ENCODE peak calls at places on chromosome 19, in nine cellular contexts. One of them, this sample, is unnamed.

GRCh38 chr19:49442793-49443365 is 1.6 kb upstream of the SLC17A7 start:
- DNase-seq in endothelial cell: peak
- DNase-seq in glutamatergic neuron: peak
- DNase-seq in left lung: peak
- DNase-seq in fibroblast of villous mesenchyme: peak
- DNase-seq in fibroblast of lung: peak
- DNase-seq in Calu3: peak
- DNase-seq in Peyer's patch: peak
- DNase-seq in tibial artery: peak
- DNase-seq in this sample: peak

GRCh38 chr19:47226426-47227346 is 4.3 kb downstream of the BBC3 start:
- DNase-seq in endothelial cell: peak
- DNase-seq in glutamatergic neuron: peak
- DNase-seq in left lung: peak
- DNase-seq in fibroblast of villous mesenchyme: peak
- DNase-seq in fibroblast of lung: peak
- DNase-seq in Calu3: peak
- DNase-seq in Peyer's patch: peak
- DNase-seq in tibial artery: peak
- DNase-seq in this sample: no peak

GRCh38 chr19:3360494-3361383 is 5.6 kb upstream of the NFIC start:
- DNase-seq in endothelial cell: no peak
- DNase-seq in glutamatergic neuron: peak
- DNase-seq in left lung: peak
- DNase-seq in fibroblast of villous mesenchyme: peak
- DNase-seq in fibroblast of lung: peak
- DNase-seq in Calu3: no peak
- DNase-seq in Peyer's patch: peak
- DNase-seq in tibial artery: peak
- DNase-seq in this sample: no peak

GRCh38 chr19:6952956-6953355 is 65.6 kb downstream of the ADGRE1 start:
- DNase-seq in endothelial cell: no peak
- DNase-seq in glutamatergic neuron: no peak
- DNase-seq in left lung: no peak
- DNase-seq in fibroblast of villous mesenchyme: no peak
- DNase-seq in fibroblast of lung: no peak
- DNase-seq in Calu3: no peak
- DNase-seq in Peyer's patch: no peak
- DNase-seq in tibial artery: no peak
- DNase-seq in this sample: no peak

GRCh38 chr19:9720541-9720940 is 45.6 kb upstream of the ZNF562 start:
- DNase-seq in endothelial cell: no peak
- DNase-seq in glutamatergic neuron: peak
- DNase-seq in left lung: no peak
- DNase-seq in fibroblast of villous mesenchyme: no peak
- DNase-seq in fibroblast of lung: no peak
- DNase-seq in Calu3: no peak
- DNase-seq in Peyer's patch: no peak
- DNase-seq in tibial artery: no peak
- DNase-seq in this sample: no peak

GRCh38 chr19:40278361-40279045 is 6.6 kb downstream of the AKT2 start:
- DNase-seq in endothelial cell: no peak
- DNase-seq in glutamatergic neuron: no peak
- DNase-seq in left lung: no peak
- DNase-seq in fibroblast of villous mesenchyme: no peak
- DNase-seq in fibroblast of lung: no peak
- DNase-seq in Calu3: no peak
- DNase-seq in Peyer's patch: no peak
- DNase-seq in tibial artery: no peak
- DNase-seq in this sample: no peak

GRCh38 chr19:13055213-13056051 is 47.2 kb downstream of the LYL1 start:
- DNase-seq in endothelial cell: no peak
- DNase-seq in glutamatergic neuron: peak
- DNase-seq in left lung: peak
- DNase-seq in fibroblast of villous mesenchyme: peak
- DNase-seq in fibroblast of lung: peak
- DNase-seq in Calu3: peak
- DNase-seq in Peyer's patch: no peak
- DNase-seq in tibial artery: peak
- DNase-seq in this sample: no peak

GRCh38 chr19:55526216-55527196 is 10.4 kb downstream of the SBK2 start:
- DNase-seq in endothelial cell: no peak
- DNase-seq in glutamatergic neuron: no peak
- DNase-seq in left lung: peak
- DNase-seq in fibroblast of villous mesenchyme: peak
- DNase-seq in fibroblast of lung: peak
- DNase-seq in Calu3: peak
- DNase-seq in Peyer's patch: peak
- DNase-seq in tibial artery: no peak
- DNase-seq in this sample: no peak

GRCh38 chr19:24101459-24102122 is 14.6 kb downstream of the ZNF254 start:
- DNase-seq in endothelial cell: no peak
- DNase-seq in glutamatergic neuron: no peak
- DNase-seq in left lung: no peak
- DNase-seq in fibroblast of villous mesenchyme: no peak
- DNase-seq in fibroblast of lung: peak
- DNase-seq in Calu3: no peak
- DNase-seq in Peyer's patch: no peak
- DNase-seq in tibial artery: no peak
- DNase-seq in this sample: no peak

GRCh38 chr19:15379996-15380647 is 535 bp upstream of the AKAP8 start:
- DNase-seq in endothelial cell: peak
- DNase-seq in glutamatergic neuron: peak
- DNase-seq in left lung: peak
- DNase-seq in fibroblast of villous mesenchyme: peak
- DNase-seq in fibroblast of lung: peak
- DNase-seq in Calu3: peak
- DNase-seq in Peyer's patch: peak
- DNase-seq in tibial artery: peak
- DNase-seq in this sample: peak

GRCh38 chr19:33502521-33502920 is 19.1 kb downstream of the PEPD start:
- DNase-seq in endothelial cell: no peak
- DNase-seq in glutamatergic neuron: no peak
- DNase-seq in left lung: no peak
- DNase-seq in fibroblast of villous mesenchyme: no peak
- DNase-seq in fibroblast of lung: no peak
- DNase-seq in Calu3: no peak
- DNase-seq in Peyer's patch: no peak
- DNase-seq in tibial artery: no peak
- DNase-seq in this sample: no peak

GRCh38 chr19:56087647-56088346 is 33.3 kb downstream of the ZNF787 start:
- DNase-seq in endothelial cell: no peak
- DNase-seq in glutamatergic neuron: no peak
- DNase-seq in left lung: no peak
- DNase-seq in fibroblast of villous mesenchyme: no peak
- DNase-seq in fibroblast of lung: no peak
- DNase-seq in Calu3: no peak
- DNase-seq in Peyer's patch: no peak
- DNase-seq in tibial artery: no peak
- DNase-seq in this sample: no peak

GRCh38 chr19:2933490-2933910 is 11.3 kb downstream of the ZNF77 start:
- DNase-seq in endothelial cell: no peak
- DNase-seq in glutamatergic neuron: no peak
- DNase-seq in left lung: no peak
- DNase-seq in fibroblast of villous mesenchyme: no peak
- DNase-seq in fibroblast of lung: no peak
- DNase-seq in Calu3: no peak
- DNase-seq in Peyer's patch: no peak
- DNase-seq in tibial artery: no peak
- DNase-seq in this sample: no peak

GRCh38 chr19:51688665-51689571 is 4.2 kb upstream of the SPACA6 start:
- DNase-seq in endothelial cell: peak
- DNase-seq in glutamatergic neuron: peak
- DNase-seq in left lung: peak
- DNase-seq in fibroblast of villous mesenchyme: peak
- DNase-seq in fibroblast of lung: peak
- DNase-seq in Calu3: peak
- DNase-seq in Peyer's patch: peak
- DNase-seq in tibial artery: peak
- DNase-seq in this sample: peak

GRCh38 chr19:19696386-19696785 is 27.7 kb downstream of the ZNF101 start:
- DNase-seq in endothelial cell: no peak
- DNase-seq in glutamatergic neuron: no peak
- DNase-seq in left lung: no peak
- DNase-seq in fibroblast of villous mesenchyme: no peak
- DNase-seq in fibroblast of lung: no peak
- DNase-seq in Calu3: no peak
- DNase-seq in Peyer's patch: no peak
- DNase-seq in tibial artery: no peak
- DNase-seq in this sample: no peak
- TF ChIP-seq CTCF in endothelial cell: no peak
- TF ChIP-seq CTCF in glutamatergic neuron: no peak
- TF ChIP-seq CTCF in left lung: no peak
- TF ChIP-seq CTCF in fibroblast of villous mesenchyme: no peak
- TF ChIP-seq CTCF in fibroblast of lung: no peak
- TF ChIP-seq CTCF in Calu3: no peak
- TF ChIP-seq CTCF in Peyer's patch: no peak
- TF ChIP-seq CTCF in tibial artery: no peak
- TF ChIP-seq CTCF in this sample: no peak

DNA sequence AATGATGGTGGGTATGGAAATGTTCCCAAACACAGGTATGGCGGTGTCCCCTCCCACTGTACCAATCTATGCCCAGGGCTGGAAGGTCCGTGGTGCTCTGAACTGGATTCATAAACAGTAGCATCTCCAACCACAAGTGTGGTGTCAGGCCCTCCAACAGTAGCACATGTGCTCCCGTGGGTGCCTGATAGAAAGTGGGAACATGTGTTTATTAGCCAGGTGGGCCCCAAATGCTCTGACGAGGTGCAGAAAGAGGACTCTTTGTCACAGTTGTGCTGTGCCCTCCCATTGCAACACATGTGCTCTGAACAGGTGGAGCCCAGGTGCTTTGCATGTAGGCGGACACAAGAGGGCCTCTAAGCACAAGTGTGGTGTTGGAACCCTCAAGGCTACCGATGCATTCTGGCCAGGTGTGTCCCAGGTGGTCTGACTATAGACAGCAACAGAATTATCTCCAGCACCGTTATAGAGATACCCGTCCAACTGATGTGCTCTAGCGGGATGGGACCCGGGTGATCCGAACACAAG is 75.4 kb upstream of the ZNF30 start:
- DNase-seq in endothelial cell: no peak
- DNase-seq in glutamatergic neuron: no peak
- DNase-seq in left lung: no peak
- DNase-seq in fibroblast of villous mesenchyme: no peak
- DNase-seq in fibroblast of lung: no peak
- DNase-seq in Calu3: peak
- DNase-seq in Peyer's patch: no peak
- DNase-seq in tibial artery: no peak
- DNase-seq in this sample: no peak
- TF ChIP-seq CTCF in endothelial cell: no peak
- TF ChIP-seq CTCF in glutamatergic neuron: no peak
- TF ChIP-seq CTCF in left lung: no peak
- TF ChIP-seq CTCF in fibroblast of villous mesenchyme: no peak
- TF ChIP-seq CTCF in fibroblast of lung: no peak
- TF ChIP-seq CTCF in Calu3: no peak
- TF ChIP-seq CTCF in Peyer's patch: no peak
- TF ChIP-seq CTCF in tibial artery: no peak
- TF ChIP-seq CTCF in this sample: no peak

DNA sequence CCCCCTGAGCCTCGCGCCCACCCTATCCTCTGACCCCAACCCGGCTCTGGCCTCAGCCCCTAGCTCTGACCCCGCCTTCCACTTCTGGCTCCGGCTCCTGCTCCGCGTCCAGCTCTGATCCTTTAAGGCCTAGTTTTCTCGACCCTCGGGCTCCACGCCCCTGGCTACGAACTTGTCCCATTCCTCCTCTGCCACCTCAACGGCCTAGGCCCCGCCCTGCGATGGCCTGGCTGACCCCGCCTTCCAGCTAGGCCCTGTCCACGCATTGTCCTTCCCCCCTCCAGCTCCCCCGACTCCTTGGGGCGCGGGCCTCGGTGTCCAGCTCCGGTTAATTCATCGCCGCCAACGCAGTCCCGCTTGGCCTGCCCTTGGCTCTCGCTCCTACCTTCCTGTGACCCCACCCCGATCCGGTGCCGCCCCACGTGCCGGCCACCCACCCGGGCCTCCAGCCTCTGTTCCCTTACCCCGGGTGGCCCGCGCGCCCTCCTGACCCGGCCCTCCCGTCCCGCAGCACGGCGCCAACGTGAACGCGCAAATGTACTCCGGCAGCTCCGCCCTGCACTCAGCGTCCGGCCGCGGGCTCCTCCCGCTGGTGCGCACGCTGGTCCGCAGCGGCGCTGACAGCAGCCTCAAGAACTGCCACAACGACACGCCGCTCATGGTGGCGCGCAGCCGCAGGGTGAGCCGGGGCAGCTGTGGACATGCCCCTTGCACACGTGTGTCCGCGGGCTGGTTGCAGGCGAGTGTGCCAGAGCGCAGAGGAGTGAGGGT is 9.4 kb downstream of the BCL3 start:
- DNase-seq in endothelial cell: peak
- DNase-seq in glutamatergic neuron: peak
- DNase-seq in left lung: peak
- DNase-seq in fibroblast of villous mesenchyme: peak
- DNase-seq in fibroblast of lung: peak
- DNase-seq in Calu3: no peak
- DNase-seq in Peyer's patch: no peak
- DNase-seq in tibial artery: peak
- DNase-seq in this sample: peak
- TF ChIP-seq CTCF in endothelial cell: no peak
- TF ChIP-seq CTCF in glutamatergic neuron: no peak
- TF ChIP-seq CTCF in left lung: no peak
- TF ChIP-seq CTCF in fibroblast of villous mesenchyme: no peak
- TF ChIP-seq CTCF in fibroblast of lung: no peak
- TF ChIP-seq CTCF in Calu3: no peak
- TF ChIP-seq CTCF in Peyer's patch: no peak
- TF ChIP-seq CTCF in tibial artery: no peak
- TF ChIP-seq CTCF in this sample: no peak

GRCh38 chr19:48329167-48329891 is 4.0 kb downstream of the EMP3 start:
- DNase-seq in endothelial cell: no peak
- DNase-seq in glutamatergic neuron: no peak
- DNase-seq in left lung: no peak
- DNase-seq in fibroblast of villous mesenchyme: peak
- DNase-seq in fibroblast of lung: peak
- DNase-seq in Calu3: peak
- DNase-seq in Peyer's patch: no peak
- DNase-seq in tibial artery: no peak
- DNase-seq in this sample: no peak

GRCh38 chr19:48332662-48333466 is 7.5 kb downstream of the EMP3 start:
- DNase-seq in endothelial cell: peak
- DNase-seq in glutamatergic neuron: peak
- DNase-seq in left lung: peak
- DNase-seq in fibroblast of villous mesenchyme: peak
- DNase-seq in fibroblast of lung: peak
- DNase-seq in Calu3: peak
- DNase-seq in Peyer's patch: peak
- DNase-seq in tibial artery: peak
- DNase-seq in this sample: peak

GRCh38 chr19:48332351-48332661 is 7.0 kb downstream of the EMP3 start:
- DNase-seq in endothelial cell: no peak
- DNase-seq in glutamatergic neuron: no peak
- DNase-seq in left lung: no peak
- DNase-seq in fibroblast of villous mesenchyme: no peak
- DNase-seq in fibroblast of lung: no peak
- DNase-seq in Calu3: no peak
- DNase-seq in Peyer's patch: no peak
- DNase-seq in tibial artery: no peak
- DNase-seq in this sample: no peak

GRCh38 chr19:48333467-48334384 is 8.4 kb downstream of the EMP3 start:
- DNase-seq in endothelial cell: peak
- DNase-seq in glutamatergic neuron: peak
- DNase-seq in left lung: peak
- DNase-seq in fibroblast of villous mesenchyme: peak
- DNase-seq in fibroblast of lung: peak
- DNase-seq in Calu3: peak
- DNase-seq in Peyer's patch: peak
- DNase-seq in tibial artery: peak
- DNase-seq in this sample: peak

GRCh38 chr19:48330012-48330681 is 4.8 kb downstream of the EMP3 start:
- DNase-seq in endothelial cell: peak
- DNase-seq in glutamatergic neuron: peak
- DNase-seq in left lung: peak
- DNase-seq in fibroblast of villous mesenchyme: no peak
- DNase-seq in fibroblast of lung: peak
- DNase-seq in Calu3: peak
- DNase-seq in Peyer's patch: peak
- DNase-seq in tibial artery: peak
- DNase-seq in this sample: peak
- TF ChIP-seq CTCF in endothelial cell: no peak
- TF ChIP-seq CTCF in glutamatergic neuron: no peak
- TF ChIP-seq CTCF in left lung: no peak
- TF ChIP-seq CTCF in fibroblast of villous mesenchyme: no peak
- TF ChIP-seq CTCF in fibroblast of lung: no peak
- TF ChIP-seq CTCF in Calu3: no peak
- TF ChIP-seq CTCF in Peyer's patch: no peak
- TF ChIP-seq CTCF in tibial artery: no peak
- TF ChIP-seq CTCF in this sample: peak